ENCODE peak calls at places on chromosomes 4 and X, in five cellular contexts. One of them, this sample, is unnamed.

GRCh38 chrX:32084757-32085156 is 1012.9 kb upstream of the FTHL17 start:
- DNase-seq in HCT116: no peak
- DNase-seq in GM23248: no peak
- DNase-seq in MM.1S: no peak
- DNase-seq in hepatocyte: no peak
- DNase-seq in this sample: no peak

GRCh38 chr4:77074961-77075855 is 581 bp downstream of the CCNI start:
- DNase-seq in HCT116: no peak
- DNase-seq in GM23248: peak
- DNase-seq in MM.1S: peak
- DNase-seq in hepatocyte: peak
- DNase-seq in this sample: peak

GRCh38 chr4:185128272-185129119 is 14.6 kb upstream of the SLC25A4 start:
- DNase-seq in HCT116: no peak
- DNase-seq in GM23248: peak
- DNase-seq in MM.1S: no peak
- DNase-seq in hepatocyte: peak
- DNase-seq in this sample: peak

GRCh38 chr4:128915544-128915943 is 106.0 kb downstream of the JADE1 start:
- DNase-seq in HCT116: no peak
- DNase-seq in GM23248: no peak
- DNase-seq in MM.1S: no peak
- DNase-seq in hepatocyte: no peak
- DNase-seq in this sample: no peak

GRCh38 chr4:52635560-52635959 is 23.5 kb downstream of the USP46 start:
- DNase-seq in HCT116: no peak
- DNase-seq in GM23248: no peak
- DNase-seq in MM.1S: no peak
- DNase-seq in hepatocyte: no peak
- DNase-seq in this sample: no peak

GRCh38 chrX:80223922-80224579 is 196.2 kb upstream of the TENT5D start:
- DNase-seq in HCT116: no peak
- DNase-seq in GM23248: no peak
- DNase-seq in MM.1S: no peak
- DNase-seq in hepatocyte: no peak
- DNase-seq in this sample: no peak

GRCh38 chr4:110631582-110632505 is 9.0 kb upstream of the PITX2 start:
- DNase-seq in HCT116: peak
- DNase-seq in GM23248: peak
- DNase-seq in MM.1S: peak
- DNase-seq in hepatocyte: peak
- DNase-seq in this sample: peak

GRCh38 chrX:123859409-123859827 is 435 bp upstream of the XIAP start:
- DNase-seq in HCT116: no peak
- DNase-seq in GM23248: no peak
- DNase-seq in MM.1S: no peak
- DNase-seq in hepatocyte: no peak
- DNase-seq in this sample: no peak

GRCh38 chr4:38368612-38369011 is 295.4 kb upstream of the KLF3 start:
- DNase-seq in HCT116: no peak
- DNase-seq in GM23248: peak
- DNase-seq in MM.1S: no peak
- DNase-seq in hepatocyte: no peak
- DNase-seq in this sample: no peak

GRCh38 chr4:101527186-101527585 is 179.9 kb upstream of the PPP3CA start:
- DNase-seq in HCT116: no peak
- DNase-seq in GM23248: peak
- DNase-seq in MM.1S: peak
- DNase-seq in hepatocyte: no peak
- DNase-seq in this sample: peak

GRCh38 chrX:18885317-18886004 is 98.5 kb downstream of the PHKA2 start:
- DNase-seq in HCT116: no peak
- DNase-seq in GM23248: peak
- DNase-seq in MM.1S: peak
- DNase-seq in hepatocyte: peak
- DNase-seq in this sample: no peak

GRCh38 chr4:39452860-39453587 is 5.7 kb downstream of the RPL9 start:
- DNase-seq in HCT116: no peak
- DNase-seq in GM23248: no peak
- DNase-seq in MM.1S: no peak
- DNase-seq in hepatocyte: no peak
- DNase-seq in this sample: no peak

GRCh38 chr4:39456946-39457763 is 1.6 kb downstream of the RPL9 start:
- DNase-seq in HCT116: no peak
- DNase-seq in GM23248: no peak
- DNase-seq in MM.1S: no peak
- DNase-seq in hepatocyte: no peak
- DNase-seq in this sample: no peak

GRCh38 chr4:39453738-39454137 is 5.0 kb downstream of the RPL9 start:
- DNase-seq in HCT116: no peak
- DNase-seq in GM23248: no peak
- DNase-seq in MM.1S: no peak
- DNase-seq in hepatocyte: no peak
- DNase-seq in this sample: no peak

GRCh38 chr4:39455486-39455885 is 3.2 kb downstream of the RPL9 start:
- DNase-seq in HCT116: no peak
- DNase-seq in GM23248: no peak
- DNase-seq in MM.1S: no peak
- DNase-seq in hepatocyte: no peak
- DNase-seq in this sample: no peak

GRCh38 chr4:39458505-39459300 is at the start of the genes LIAS and RPL9:
- DNase-seq in HCT116: peak
- DNase-seq in GM23248: peak
- DNase-seq in MM.1S: peak
- DNase-seq in hepatocyte: peak
- DNase-seq in this sample: peak
- TF ChIP-seq EZH2 in HCT116: no peak
- TF ChIP-seq EZH2 in GM23248: no peak
- TF ChIP-seq EZH2 in MM.1S: no peak
- TF ChIP-seq EZH2 in hepatocyte: no peak
- TF ChIP-seq EZH2 in this sample: no peak

GRCh38 chr4:157514711-157515110 is 294.2 kb downstream of the GRIA2 start:
- DNase-seq in HCT116: no peak
- DNase-seq in GM23248: no peak
- DNase-seq in MM.1S: no peak
- DNase-seq in hepatocyte: no peak
- DNase-seq in this sample: no peak
- H2AFZ ChIP-seq in HCT116: no peak
- H2AFZ ChIP-seq in GM23248: no peak
- H2AFZ ChIP-seq in MM.1S: no peak
- H2AFZ ChIP-seq in hepatocyte: no peak
- H2AFZ ChIP-seq in this sample: no peak

DNA sequence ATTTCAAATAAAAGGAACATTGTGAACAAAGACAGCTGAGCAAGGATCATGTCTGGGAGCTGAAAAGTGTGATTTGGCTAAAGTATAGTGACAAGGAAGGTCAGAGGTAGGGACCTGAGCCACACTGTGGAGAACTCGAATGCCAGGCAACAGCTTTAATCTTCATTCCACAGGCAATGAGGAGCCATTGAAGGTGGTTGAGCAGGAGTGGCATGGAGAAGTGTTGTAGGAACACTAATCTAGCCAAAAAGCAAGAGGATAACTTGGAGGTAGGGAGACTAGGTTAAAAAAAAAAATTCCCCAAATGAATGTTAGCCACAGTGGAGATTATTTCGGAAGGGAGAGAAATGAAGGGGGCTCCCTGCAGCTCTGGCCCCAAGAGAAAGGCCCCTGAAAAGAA is 286.9 kb downstream of the BCOR start:
- DNase-seq in HCT116: no peak
- DNase-seq in GM23248: no peak
- DNase-seq in MM.1S: no peak
- DNase-seq in hepatocyte: no peak
- DNase-seq in this sample: no peak
- TF ChIP-seq EZH2 in HCT116: no peak
- TF ChIP-seq EZH2 in GM23248: no peak
- TF ChIP-seq EZH2 in MM.1S: no peak
- TF ChIP-seq EZH2 in hepatocyte: no peak
- TF ChIP-seq EZH2 in this sample: no peak

GRCh38 chr4:88172987-88173386 is 14.5 kb upstream of the ABCG2 start:
- DNase-seq in HCT116: no peak
- DNase-seq in GM23248: no peak
- DNase-seq in MM.1S: no peak
- DNase-seq in hepatocyte: no peak
- DNase-seq in this sample: no peak

GRCh38 chr4:88179261-88179660 is 20.8 kb upstream of the ABCG2 start:
- DNase-seq in HCT116: no peak
- DNase-seq in GM23248: no peak
- DNase-seq in MM.1S: no peak
- DNase-seq in hepatocyte: no peak
- DNase-seq in this sample: peak

GRCh38 chr4:88177981-88178632 is 19.7 kb upstream of the ABCG2 start:
- DNase-seq in HCT116: peak
- DNase-seq in GM23248: peak
- DNase-seq in MM.1S: peak
- DNase-seq in hepatocyte: peak
- DNase-seq in this sample: peak

DNA sequence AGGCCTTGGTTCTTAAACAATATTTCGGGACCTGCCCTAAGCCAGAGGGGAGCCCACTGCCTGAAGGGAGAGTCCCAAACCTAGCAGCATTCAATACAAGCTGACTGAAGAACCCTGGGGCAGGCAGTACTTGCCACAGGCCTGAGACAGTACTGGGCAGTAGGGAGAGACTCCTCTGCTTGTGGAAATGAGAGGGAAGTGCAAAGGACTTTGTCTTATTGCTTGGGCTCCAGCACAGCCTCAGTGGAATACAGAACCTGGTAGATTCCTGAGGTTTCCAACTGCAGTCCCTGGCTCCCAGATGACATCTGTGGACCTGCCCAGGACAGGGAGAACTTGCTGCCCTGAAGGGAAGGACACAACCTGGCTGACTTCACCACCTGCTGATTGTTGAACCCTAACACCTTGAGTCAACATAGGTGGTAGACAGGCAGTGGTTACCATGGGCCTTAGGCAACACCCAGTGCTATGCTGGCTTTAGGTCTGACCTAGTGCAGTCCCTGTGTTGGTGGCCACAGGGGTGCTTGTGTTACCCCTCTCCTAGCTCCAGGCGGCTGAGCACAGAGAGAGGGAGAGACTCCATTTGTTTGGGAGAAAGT is 20.3 kb upstream of the ABCG2 start:
- DNase-seq in HCT116: no peak
- DNase-seq in GM23248: no peak
- DNase-seq in MM.1S: no peak
- DNase-seq in hepatocyte: no peak
- DNase-seq in this sample: no peak
- H2AFZ ChIP-seq in HCT116: peak
- H2AFZ ChIP-seq in GM23248: no peak
- H2AFZ ChIP-seq in MM.1S: peak
- H2AFZ ChIP-seq in hepatocyte: no peak
- H2AFZ ChIP-seq in this sample: peak

DNA sequence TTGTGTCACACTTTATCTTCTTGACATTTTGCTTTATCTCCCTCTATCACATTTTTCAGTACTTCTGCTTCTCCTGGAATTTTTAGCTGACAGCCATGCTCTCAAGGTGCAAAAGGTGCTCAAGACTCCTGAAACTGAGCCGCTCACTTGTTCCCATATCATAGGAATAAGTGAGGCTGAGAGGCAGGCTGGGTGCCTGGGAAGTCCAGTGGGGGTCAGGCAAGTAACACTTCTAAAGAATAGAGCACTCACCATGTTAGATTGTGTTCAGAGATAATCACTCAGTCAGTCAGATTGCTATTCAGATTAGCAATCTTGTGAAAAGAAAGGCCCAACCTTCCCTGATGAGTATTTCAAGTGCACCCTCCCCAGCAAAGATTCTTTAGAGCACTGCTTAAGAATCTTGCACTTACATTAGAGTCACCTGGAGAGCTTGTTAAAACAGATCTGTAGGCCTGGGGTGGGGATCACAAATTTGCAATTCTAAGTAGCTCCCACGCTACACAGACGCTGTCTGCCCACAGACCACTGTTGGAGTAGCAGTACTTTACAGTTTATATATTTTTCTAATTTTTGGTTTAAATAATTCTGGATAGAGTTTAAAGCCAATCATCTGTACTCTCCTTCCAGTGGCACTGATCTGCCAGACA is 23.1 kb upstream of the LRAT start:
- DNase-seq in HCT116: no peak
- DNase-seq in GM23248: no peak
- DNase-seq in MM.1S: no peak
- DNase-seq in hepatocyte: no peak
- DNase-seq in this sample: peak
- TF ChIP-seq EZH2 in HCT116: no peak
- TF ChIP-seq EZH2 in GM23248: no peak
- TF ChIP-seq EZH2 in MM.1S: no peak
- TF ChIP-seq EZH2 in hepatocyte: no peak
- TF ChIP-seq EZH2 in this sample: no peak

GRCh38 chr4:80243274-80244018 is 23.0 kb upstream of the FGF5 start:
- DNase-seq in HCT116: no peak
- DNase-seq in GM23248: no peak
- DNase-seq in MM.1S: no peak
- DNase-seq in hepatocyte: no peak
- DNase-seq in this sample: no peak

GRCh38 chr4:80240976-80241375 is 25.5 kb upstream of the FGF5 start:
- DNase-seq in HCT116: no peak
- DNase-seq in GM23248: peak
- DNase-seq in MM.1S: peak
- DNase-seq in hepatocyte: no peak
- DNase-seq in this sample: peak

GRCh38 chr4:80237992-80238391 is 28.5 kb upstream of the FGF5 start:
- DNase-seq in HCT116: no peak
- DNase-seq in GM23248: peak
- DNase-seq in MM.1S: no peak
- DNase-seq in hepatocyte: no peak
- DNase-seq in this sample: peak

GRCh38 chr4:80235451-80235850 is 31.0 kb upstream of the FGF5 start:
- DNase-seq in HCT116: no peak
- DNase-seq in GM23248: peak
- DNase-seq in MM.1S: no peak
- DNase-seq in hepatocyte: no peak
- DNase-seq in this sample: no peak

GRCh38 chr4:80239480-80239879 is 27.0 kb upstream of the FGF5 start:
- DNase-seq in HCT116: no peak
- DNase-seq in GM23248: peak
- DNase-seq in MM.1S: no peak
- DNase-seq in hepatocyte: no peak
- DNase-seq in this sample: no peak
- H2AFZ ChIP-seq in HCT116: no peak
- H2AFZ ChIP-seq in GM23248: peak
- H2AFZ ChIP-seq in MM.1S: no peak
- H2AFZ ChIP-seq in hepatocyte: no peak
- H2AFZ ChIP-seq in this sample: peak

DNA sequence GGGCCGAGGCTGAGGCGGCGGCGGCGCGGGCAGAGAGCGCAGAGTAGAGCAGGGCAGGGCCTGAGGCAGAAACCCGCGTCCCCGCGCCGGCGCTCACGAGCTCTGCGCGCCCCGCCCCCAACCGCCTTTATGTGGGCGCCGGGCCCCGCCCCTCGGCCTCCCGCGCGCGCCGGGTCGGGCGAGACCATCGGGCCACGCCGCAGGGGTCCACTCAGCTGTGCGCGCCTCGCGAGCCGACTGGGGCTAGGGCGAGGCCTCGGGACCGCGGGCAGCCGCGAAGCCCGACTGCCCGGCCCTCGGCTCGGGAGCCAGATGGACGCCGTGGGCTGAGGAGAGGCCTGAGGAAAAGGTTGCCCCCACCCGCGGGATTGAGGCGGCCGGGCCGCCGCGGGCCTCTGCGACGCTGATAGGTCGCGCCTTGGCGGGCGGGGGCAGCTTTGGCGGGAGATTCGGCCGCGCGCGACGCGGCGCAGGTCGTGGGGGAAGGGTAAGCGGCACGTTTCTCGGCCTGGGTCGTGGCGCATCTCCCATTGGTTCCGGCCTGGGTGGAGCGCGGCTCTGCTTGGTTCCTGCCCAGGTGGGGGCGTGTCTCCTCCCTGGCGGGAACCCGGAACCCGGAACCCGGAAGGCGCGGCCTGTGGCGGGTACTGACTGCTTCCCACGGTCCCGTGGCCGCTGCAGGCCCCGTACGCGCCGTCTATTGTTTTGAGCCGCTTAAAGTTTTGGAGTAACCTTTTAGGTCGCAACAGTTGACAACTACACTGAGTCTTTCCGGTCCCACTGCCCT is at the start of gene SLBP:
- DNase-seq in HCT116: peak
- DNase-seq in GM23248: peak
- DNase-seq in MM.1S: peak
- DNase-seq in hepatocyte: peak
- DNase-seq in this sample: peak
- TF ChIP-seq EZH2 in HCT116: no peak
- TF ChIP-seq EZH2 in GM23248: no peak
- TF ChIP-seq EZH2 in MM.1S: no peak
- TF ChIP-seq EZH2 in hepatocyte: no peak
- TF ChIP-seq EZH2 in this sample: no peak